ENCODE peak calls at places on chromosomes 1 and 21, in ten cellular contexts. B is brain microvascular endothelial cell, Q is fibroblast of lung, Z is WTC11, S is AG10803, D is mesothelial cell of epicardium, W is kidney, V is heart left ventricle, C is tibial artery, X is fibroblast of the aortic adventitia. R is an unnamed sample.

GRCh38 chr1:65269612-65270011 is 39.7 kb upstream of the DNAJC6 start:
- DNase-seq in B (no peak), Q (no peak), Z (no peak), S (no peak), D (no peak), W (no peak), V (no peak), C (no peak), X (no peak), R (no peak)

GRCh38 chr1:222060247-222060851 is 318.5 kb upstream of the DUSP10 start:
- DNase-seq in B (no peak), Q (no peak), Z (no peak), S (no peak), D (no peak), W (no peak), V (no peak), C (no peak), X (no peak), R (no peak)

GRCh38 chr1:240014051-240014450 is 77.6 kb upstream of the FMN2 start:
- DNase-seq in B (no peak), Q (no peak), Z (no peak), S (no peak), D (no peak), W (no peak), V (no peak), C (no peak), X (no peak), R (no peak)

GRCh38 chr21:43701936-43702784 is 16.8 kb upstream of the PDXK start:
- DNase-seq in B (no peak), Q (no peak), Z (no peak), S (no peak), D (no peak), W (peak; percentile 69), V (no peak), C (no peak), X (no peak), R (no peak)

GRCh38 chr1:208528577-208529240 is 284.5 kb upstream of the PLXNA2 start:
- DNase-seq in B (no peak), Q (no peak), Z (no peak), S (no peak), D (no peak), W (no peak), V (no peak), C (no peak), X (no peak), R (no peak)

GRCh38 chr1:228364706-228365213 is 41.9 kb downstream of the TRIM11 start:
- DNase-seq in B (no peak), Q (no peak), Z (peak; percentile 8), S (no peak), D (no peak), W (peak; percentile 57), V (peak; percentile 66), C (peak; percentile 15), X (no peak), R (no peak)

GRCh38 chr1:98232678-98233077 is 311.8 kb upstream of the DPYD start:
- DNase-seq in B (no peak), Q (no peak), Z (no peak), S (no peak), D (no peak), W (no peak), V (no peak), C (no peak), X (no peak), R (no peak)

GRCh38 chr1:18407166-18408045 is 73.3 kb upstream of the KLHDC7A start:
- DNase-seq in B (no peak), Q (no peak), Z (no peak), S (no peak), D (no peak), W (no peak), V (no peak), C (no peak), X (no peak), R (no peak)

GRCh38 chr1:104132386-104132973 is 382.8 kb downstream of the AMY1C start:
- DNase-seq in B (no peak), Q (peak; percentile 0), Z (no peak), S (no peak), D (no peak), W (no peak), V (no peak), C (no peak), X (no peak), R (no peak)

GRCh38 chr1:231836227-231836893 is 209.8 kb downstream of the DISC1 start:
- DNase-seq in B (no peak), Q (no peak), Z (no peak), S (no peak), D (no peak), W (no peak), V (no peak), C (no peak), X (no peak), R (no peak)

GRCh38 chr21:42156690-42157605 is 62.0 kb upstream of the ABCG1 start:
- DNase-seq in B (no peak), Q (no peak), Z (no peak), S (no peak), D (peak; percentile 51), W (peak; percentile 54), V (no peak), C (no peak), X (no peak), R (no peak)

GRCh38 chr1:25246600-25247023 is 642 bp downstream of the RSRP1 start:
- DNase-seq in B (no peak), Q (peak; percentile 15), Z (peak; percentile 52), S (no peak), D (peak; percentile 64), W (peak; percentile 88), V (no peak), C (no peak), X (no peak), R (no peak)

GRCh38 chr1:7454895-7455784 is 316.0 kb upstream of the VAMP3 start:
- DNase-seq in B (no peak), Q (peak; percentile 75), Z (no peak), S (peak; percentile 40), D (no peak), W (no peak), V (no peak), C (no peak), X (peak; percentile 22), R (no peak)

GRCh38 chr1:38044224-38045215 is 2.1 kb downstream of the POU3F1 start:
- DNase-seq in B (no peak), Q (no peak), Z (no peak), S (no peak), D (no peak), W (no peak), V (no peak), C (no peak), X (peak; percentile 20), R (no peak)

GRCh38 chr1:38046333-38046883 is at the start of gene POU3F1:
- DNase-seq in B (no peak), Q (no peak), Z (no peak), S (no peak), D (no peak), W (peak; percentile 72), V (no peak), C (no peak), X (no peak), R (no peak)

GRCh38 chr1:38045431-38046332 is 911 bp downstream of the POU3F1 start:
- DNase-seq in B (no peak), Q (no peak), Z (peak; percentile 61), S (no peak), D (no peak), W (peak; percentile 80), V (no peak), C (no peak), X (peak; percentile 5), R (no peak)

GRCh38 chr1:38047603-38048146 is 1.1 kb upstream of the POU3F1 start:
- DNase-seq in B (no peak), Q (peak; percentile 66), Z (peak; percentile 65), S (peak; percentile 40), D (no peak), W (no peak), V (peak; percentile 64), C (no peak), X (peak; percentile 50), R (no peak)

DNA sequence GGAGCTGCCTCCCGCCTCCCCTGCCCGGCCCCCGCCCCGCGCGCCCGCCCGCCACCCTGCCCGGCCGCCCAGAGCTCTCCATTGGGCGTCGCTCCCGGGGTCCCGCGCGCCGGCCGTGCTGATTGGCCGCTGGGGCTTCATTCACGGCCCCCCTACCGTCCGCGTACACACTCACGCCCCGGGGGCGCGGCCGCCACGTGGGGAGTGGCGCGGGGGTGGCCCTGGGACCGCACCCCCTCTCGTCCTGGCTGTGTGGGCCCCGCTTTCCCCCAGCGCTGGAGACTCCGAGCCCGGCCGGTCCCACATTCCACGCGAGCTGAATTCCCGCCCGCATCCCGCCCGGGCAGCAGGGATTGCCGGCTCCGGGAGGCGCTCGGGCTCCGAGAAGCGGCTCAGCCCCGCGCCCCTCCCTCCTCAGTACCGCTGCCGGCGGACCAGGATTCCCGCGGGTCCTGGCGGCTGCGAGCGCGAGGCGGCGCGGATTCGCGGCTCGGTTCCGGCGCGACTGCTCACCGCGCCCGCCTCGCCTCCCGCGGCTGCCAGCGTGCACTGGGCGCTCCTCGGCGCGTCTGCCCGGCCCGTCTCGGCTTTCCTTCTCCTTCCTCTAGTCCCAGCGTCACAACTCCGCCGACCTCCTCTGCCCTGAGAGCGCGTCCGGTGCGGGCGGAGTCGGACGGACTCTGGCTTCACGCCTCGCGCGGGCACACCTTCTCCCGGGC is 450 bp upstream of the POU3F1 start:
- DNase-seq in B (peak; percentile 63), Q (peak; percentile 85), Z (peak; percentile 82), S (peak; percentile 73), D (peak; percentile 72), W (peak; percentile 95), V (peak; percentile 94), C (peak; percentile 84), X (peak; percentile 63), R (peak; percentile 92)
- TF ChIP-seq CTCF in B (no peak), Q (no peak), Z (no peak), S (no peak), D (no peak), W (no peak), V (peak; percentile 30), C (no peak), X (no peak), R (no peak)

GRCh38 chr1:20194224-20194623 is 7.9 kb upstream of the PLA2G2C start:
- DNase-seq in B (no peak), Q (no peak), Z (no peak), S (no peak), D (no peak), W (no peak), V (no peak), C (no peak), X (no peak), R (no peak)
- TF ChIP-seq CTCF in B (no peak), Q (no peak), Z (no peak), S (no peak), D (no peak), W (no peak), V (no peak), C (no peak), X (no peak), R (no peak)

GRCh38 chr1:147640553-147641165 is 29.7 kb downstream of the ACP6 start:
- DNase-seq in B (peak; percentile 72), Q (peak; percentile 71), Z (peak; percentile 90), S (peak; percentile 80), D (peak; percentile 78), W (peak; percentile 77), V (peak; percentile 77), C (peak; percentile 34), X (peak; percentile 78), R (peak; percentile 71)
- TF ChIP-seq CTCF in B (peak; percentile 96), Q (peak; percentile 73), Z (peak; percentile 84), S (peak; percentile 80), D (peak; percentile 82), W (peak; percentile 73), V (peak; percentile 79), C (peak; percentile 53), X (peak; percentile 82), R (peak; percentile 57)

DNA sequence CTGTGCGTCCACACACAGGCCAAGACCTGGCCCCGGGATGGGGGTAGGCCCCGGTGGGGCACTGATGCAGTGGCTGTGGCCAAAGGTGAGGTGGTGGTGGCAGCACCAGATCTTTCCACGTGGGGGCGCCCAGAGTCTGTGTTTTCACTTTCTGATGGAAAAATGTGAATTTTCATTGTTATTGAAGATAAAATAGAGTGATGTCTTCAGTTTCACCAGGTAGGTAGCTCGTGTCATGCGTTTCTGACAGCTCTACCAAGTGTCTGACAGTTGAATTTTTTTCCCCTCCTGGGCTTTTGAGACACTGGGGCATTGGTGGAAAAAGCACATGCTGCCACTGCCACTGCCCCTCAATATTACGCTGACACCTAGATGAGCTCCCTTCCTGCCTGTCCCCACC is 40.0 kb upstream of the MAGOH start:
- DNase-seq in B (peak; percentile 45), Q (no peak), Z (peak; percentile 76), S (no peak), D (peak; percentile 86), W (peak; percentile 77), V (no peak), C (peak; percentile 46), X (peak; percentile 38), R (no peak)
- TF ChIP-seq CTCF in B (peak; percentile 89), Q (peak; percentile 80), Z (peak; percentile 81), S (peak; percentile 85), D (peak; percentile 92), W (peak; percentile 80), V (peak; percentile 89), C (peak; percentile 97), X (peak; percentile 86), R (peak; percentile 89)

R was measured in ascending aorta.